ENCODE peak calls at places on chromosome 9, in seven cellular contexts. One of them, this sample, is unnamed.
A peak's percentile ranks its signal among the peaks of the same experiment; 100 is the strongest.

GRCh38 chr9:113911850-113912249 is 35.7 kb downstream of the ZNF618 start:
- DNase-seq in body of pancreas: peak; percentile 72
- DNase-seq in GM23338: no peak
- DNase-seq in left lung: no peak
- DNase-seq in CD4-positive, alpha-beta T cell: no peak
- DNase-seq in mesothelial cell of epicardium: no peak
- DNase-seq in cardiac fibroblast: no peak
- DNase-seq in this sample: no peak

GRCh38 chr9:130912932-130913598 is 16.5 kb upstream of the QRFP start:
- DNase-seq in body of pancreas: no peak
- DNase-seq in GM23338: no peak
- DNase-seq in left lung: no peak
- DNase-seq in CD4-positive, alpha-beta T cell: no peak
- DNase-seq in mesothelial cell of epicardium: no peak
- DNase-seq in cardiac fibroblast: peak; percentile 62
- DNase-seq in this sample: peak; percentile 71

GRCh38 chr9:130137870-130138653 is 34.1 kb upstream of the NCS1 start:
- DNase-seq in body of pancreas: peak; percentile 23
- DNase-seq in GM23338: peak; percentile 77
- DNase-seq in left lung: no peak
- DNase-seq in CD4-positive, alpha-beta T cell: no peak
- DNase-seq in mesothelial cell of epicardium: no peak
- DNase-seq in cardiac fibroblast: peak; percentile 97
- DNase-seq in this sample: peak; percentile 73

GRCh38 chr9:113875420-113875916 is 641 bp upstream of the ZNF618 start:
- DNase-seq in body of pancreas: no peak
- DNase-seq in GM23338: no peak
- DNase-seq in left lung: no peak
- DNase-seq in CD4-positive, alpha-beta T cell: no peak
- DNase-seq in mesothelial cell of epicardium: no peak
- DNase-seq in cardiac fibroblast: no peak
- DNase-seq in this sample: no peak

GRCh38 chr9:22054076-22054475 is 45.0 kb upstream of the CDKN2B start:
- DNase-seq in body of pancreas: no peak
- DNase-seq in GM23338: no peak
- DNase-seq in left lung: no peak
- DNase-seq in CD4-positive, alpha-beta T cell: no peak
- DNase-seq in mesothelial cell of epicardium: no peak
- DNase-seq in cardiac fibroblast: peak; percentile 64
- DNase-seq in this sample: no peak

GRCh38 chr9:109020581-109020980 is 7.3 kb upstream of the CTNNAL1 start:
- DNase-seq in body of pancreas: no peak
- DNase-seq in GM23338: no peak
- DNase-seq in left lung: no peak
- DNase-seq in CD4-positive, alpha-beta T cell: no peak
- DNase-seq in mesothelial cell of epicardium: no peak
- DNase-seq in cardiac fibroblast: no peak
- DNase-seq in this sample: no peak

GRCh38 chr9:130159814-130160670 is 12.2 kb upstream of the NCS1 start:
- DNase-seq in body of pancreas: no peak
- DNase-seq in GM23338: no peak
- DNase-seq in left lung: no peak
- DNase-seq in CD4-positive, alpha-beta T cell: no peak
- DNase-seq in mesothelial cell of epicardium: no peak
- DNase-seq in cardiac fibroblast: no peak
- DNase-seq in this sample: no peak

GRCh38 chr9:130987738-130988399 is 21.1 kb upstream of the LAMC3 start:
- DNase-seq in body of pancreas: no peak
- DNase-seq in GM23338: no peak
- DNase-seq in left lung: no peak
- DNase-seq in CD4-positive, alpha-beta T cell: no peak
- DNase-seq in mesothelial cell of epicardium: no peak
- DNase-seq in cardiac fibroblast: no peak
- DNase-seq in this sample: no peak

GRCh38 chr9:125772740-125773139 is 25.6 kb downstream of the PBX3 start:
- DNase-seq in body of pancreas: no peak
- DNase-seq in GM23338: no peak
- DNase-seq in left lung: no peak
- DNase-seq in CD4-positive, alpha-beta T cell: no peak
- DNase-seq in mesothelial cell of epicardium: no peak
- DNase-seq in cardiac fibroblast: no peak
- DNase-seq in this sample: no peak

GRCh38 chr9:132485454-132485853 is 75.4 kb downstream of the CFAP77 start:
- DNase-seq in body of pancreas: no peak
- DNase-seq in GM23338: no peak
- DNase-seq in left lung: no peak
- DNase-seq in CD4-positive, alpha-beta T cell: no peak
- DNase-seq in mesothelial cell of epicardium: no peak
- DNase-seq in cardiac fibroblast: no peak
- DNase-seq in this sample: no peak

GRCh38 chr9:33128570-33128969 is 38.6 kb downstream of the B4GALT1 start:
- DNase-seq in body of pancreas: no peak
- DNase-seq in GM23338: no peak
- DNase-seq in left lung: no peak
- DNase-seq in CD4-positive, alpha-beta T cell: no peak
- DNase-seq in mesothelial cell of epicardium: no peak
- DNase-seq in cardiac fibroblast: no peak
- DNase-seq in this sample: no peak

GRCh38 chr9:117706421-117707150 is 2.4 kb downstream of the TLR4 start:
- DNase-seq in body of pancreas: no peak
- DNase-seq in GM23338: no peak
- DNase-seq in left lung: no peak
- DNase-seq in CD4-positive, alpha-beta T cell: no peak
- DNase-seq in mesothelial cell of epicardium: no peak
- DNase-seq in cardiac fibroblast: peak; percentile 36
- DNase-seq in this sample: no peak

GRCh38 chr9:19999491-20000057 is 210.7 kb upstream of the SLC24A2 start:
- DNase-seq in body of pancreas: no peak
- DNase-seq in GM23338: no peak
- DNase-seq in left lung: no peak
- DNase-seq in CD4-positive, alpha-beta T cell: no peak
- DNase-seq in mesothelial cell of epicardium: no peak
- DNase-seq in cardiac fibroblast: peak; percentile 98
- DNase-seq in this sample: no peak

GRCh38 chr9:94622087-94622486 is 17.2 kb downstream of the FBP1 start:
- DNase-seq in body of pancreas: no peak
- DNase-seq in GM23338: no peak
- DNase-seq in left lung: no peak
- DNase-seq in CD4-positive, alpha-beta T cell: no peak
- DNase-seq in mesothelial cell of epicardium: no peak
- DNase-seq in cardiac fibroblast: no peak
- DNase-seq in this sample: no peak

GRCh38 chr9:95605826-95606555 is 89.2 kb upstream of the PTCH1 start:
- DNase-seq in body of pancreas: no peak
- DNase-seq in GM23338: peak; percentile 60
- DNase-seq in left lung: no peak
- DNase-seq in CD4-positive, alpha-beta T cell: no peak
- DNase-seq in mesothelial cell of epicardium: no peak
- DNase-seq in cardiac fibroblast: no peak
- DNase-seq in this sample: no peak

GRCh38 chr9:89519393-89519805 is 21.5 kb upstream of the SEMA4D start:
- DNase-seq in body of pancreas: peak; percentile 82
- DNase-seq in GM23338: no peak
- DNase-seq in left lung: no peak
- DNase-seq in CD4-positive, alpha-beta T cell: no peak
- DNase-seq in mesothelial cell of epicardium: no peak
- DNase-seq in cardiac fibroblast: peak; percentile 12
- DNase-seq in this sample: peak; percentile 5

GRCh38 chr9:2178034-2178734 is 163.0 kb downstream of the SMARCA2 start:
- DNase-seq in body of pancreas: no peak
- DNase-seq in GM23338: no peak
- DNase-seq in left lung: no peak
- DNase-seq in CD4-positive, alpha-beta T cell: no peak
- DNase-seq in mesothelial cell of epicardium: no peak
- DNase-seq in cardiac fibroblast: no peak
- DNase-seq in this sample: no peak
- TF ChIP-seq CTCF in body of pancreas: no peak
- TF ChIP-seq CTCF in GM23338: no peak
- TF ChIP-seq CTCF in left lung: no peak
- TF ChIP-seq CTCF in CD4-positive, alpha-beta T cell: no peak
- TF ChIP-seq CTCF in mesothelial cell of epicardium: no peak
- TF ChIP-seq CTCF in cardiac fibroblast: no peak
- TF ChIP-seq CTCF in this sample: no peak

GRCh38 chr9:127503947-127504886 is 52.9 kb downstream of the LRSAM1 start:
- DNase-seq in body of pancreas: peak; percentile 89
- DNase-seq in GM23338: peak; percentile 93
- DNase-seq in left lung: peak; percentile 93
- DNase-seq in CD4-positive, alpha-beta T cell: peak; percentile 71
- DNase-seq in mesothelial cell of epicardium: peak; percentile 84
- DNase-seq in cardiac fibroblast: peak; percentile 87
- DNase-seq in this sample: no peak
- TF ChIP-seq CTCF in body of pancreas: peak; percentile 82
- TF ChIP-seq CTCF in GM23338: peak; percentile 80
- TF ChIP-seq CTCF in left lung: peak; percentile 85
- TF ChIP-seq CTCF in CD4-positive, alpha-beta T cell: peak; percentile 88
- TF ChIP-seq CTCF in mesothelial cell of epicardium: peak; percentile 76
- TF ChIP-seq CTCF in cardiac fibroblast: peak; percentile 83
- TF ChIP-seq CTCF in this sample: peak; percentile 87

DNA sequence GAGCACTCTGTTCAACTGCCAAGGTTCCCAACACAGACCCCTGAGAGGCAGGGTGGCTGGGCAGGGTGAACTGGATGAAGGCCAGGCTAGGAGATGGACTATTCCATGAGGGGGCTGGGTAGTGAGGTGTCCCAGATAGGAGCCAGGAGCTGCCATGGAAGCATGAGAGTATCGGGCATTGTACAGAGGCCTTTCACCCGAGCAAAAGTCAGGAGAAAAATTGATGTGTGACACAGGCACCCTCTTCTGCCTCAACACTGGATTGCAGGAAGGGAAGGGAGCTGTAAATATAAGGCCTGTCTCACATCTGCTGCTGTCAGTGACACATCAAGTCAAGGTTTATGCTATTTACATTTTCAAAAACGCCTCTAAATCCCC is 74.6 kb downstream of the UBAP1 start:
- DNase-seq in body of pancreas: no peak
- DNase-seq in GM23338: no peak
- DNase-seq in left lung: no peak
- DNase-seq in CD4-positive, alpha-beta T cell: no peak
- DNase-seq in mesothelial cell of epicardium: no peak
- DNase-seq in cardiac fibroblast: peak; percentile 72
- DNase-seq in this sample: no peak
- TF ChIP-seq CTCF in body of pancreas: no peak
- TF ChIP-seq CTCF in GM23338: no peak
- TF ChIP-seq CTCF in left lung: no peak
- TF ChIP-seq CTCF in CD4-positive, alpha-beta T cell: no peak
- TF ChIP-seq CTCF in mesothelial cell of epicardium: no peak
- TF ChIP-seq CTCF in cardiac fibroblast: peak; percentile 59
- TF ChIP-seq CTCF in this sample: peak; percentile 48

DNA sequence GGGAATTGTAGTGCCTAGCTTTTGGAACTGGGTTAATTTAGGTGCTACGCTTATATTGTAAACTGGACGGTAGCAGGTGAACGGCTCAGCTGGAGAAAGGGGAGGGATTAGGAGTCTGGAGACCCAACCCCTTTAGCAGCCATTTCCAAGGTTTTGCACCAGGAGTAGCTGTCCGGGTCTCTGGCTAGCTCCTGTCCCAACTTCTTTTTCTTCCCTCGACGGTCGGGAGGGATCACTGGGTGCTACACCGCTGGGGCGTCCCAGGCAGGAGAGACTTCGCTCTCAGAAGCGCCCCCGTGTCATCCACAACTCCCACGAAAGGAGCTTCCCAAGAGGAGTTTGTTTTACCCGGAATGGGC is 1640.9 kb upstream of the C9orf72 start:
- DNase-seq in body of pancreas: peak; percentile 44
- DNase-seq in GM23338: peak; percentile 94
- DNase-seq in left lung: no peak
- DNase-seq in CD4-positive, alpha-beta T cell: no peak
- DNase-seq in mesothelial cell of epicardium: peak; percentile 49
- DNase-seq in cardiac fibroblast: no peak
- DNase-seq in this sample: no peak
- TF ChIP-seq CTCF in body of pancreas: no peak
- TF ChIP-seq CTCF in GM23338: no peak
- TF ChIP-seq CTCF in left lung: no peak
- TF ChIP-seq CTCF in CD4-positive, alpha-beta T cell: no peak
- TF ChIP-seq CTCF in mesothelial cell of epicardium: no peak
- TF ChIP-seq CTCF in cardiac fibroblast: no peak
- TF ChIP-seq CTCF in this sample: no peak

DNA sequence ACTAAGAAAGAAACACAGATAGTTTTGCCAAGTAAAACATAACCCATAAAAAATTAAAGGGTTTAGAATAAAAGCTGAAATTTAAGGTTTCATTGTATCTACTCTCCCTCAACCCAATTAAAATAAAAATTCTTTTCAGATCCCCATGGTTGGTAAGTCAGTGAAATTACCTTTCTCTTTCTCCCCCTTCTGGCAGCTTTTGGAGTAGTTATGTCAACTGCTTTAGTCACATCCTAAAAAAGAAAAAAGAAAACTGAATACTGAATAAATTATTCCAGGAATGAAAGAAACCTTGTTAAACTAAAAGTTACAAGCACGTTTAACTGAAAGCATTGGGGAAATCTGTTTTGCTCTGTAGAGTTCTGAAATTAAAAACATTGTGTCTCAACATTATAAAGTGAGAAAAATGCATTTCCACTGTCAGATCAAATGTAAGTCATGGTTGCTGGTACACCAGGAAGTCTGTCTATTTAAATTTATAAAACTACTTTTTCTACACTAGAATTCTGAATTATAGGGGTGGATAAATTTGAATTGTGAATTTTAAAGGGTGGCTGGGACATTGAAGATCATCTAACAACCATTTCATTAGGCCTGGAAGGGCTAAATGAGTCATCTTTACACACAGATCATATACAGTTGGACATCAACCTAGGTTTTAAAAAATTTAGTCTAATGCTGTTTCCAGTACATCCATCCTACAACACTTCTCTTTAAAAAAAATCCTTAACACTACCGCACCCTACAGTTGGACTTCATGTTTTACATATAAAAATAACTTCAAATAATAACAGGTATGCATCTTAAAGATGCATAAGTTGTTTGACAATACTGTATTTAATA is 24.7 kb downstream of the PSIP1 start:
- DNase-seq in body of pancreas: no peak
- DNase-seq in GM23338: peak; percentile 62
- DNase-seq in left lung: no peak
- DNase-seq in CD4-positive, alpha-beta T cell: no peak
- DNase-seq in mesothelial cell of epicardium: no peak
- DNase-seq in cardiac fibroblast: peak; percentile 54
- DNase-seq in this sample: no peak
- TF ChIP-seq CTCF in body of pancreas: no peak
- TF ChIP-seq CTCF in GM23338: peak; percentile 66
- TF ChIP-seq CTCF in left lung: peak; percentile 32
- TF ChIP-seq CTCF in CD4-positive, alpha-beta T cell: peak; percentile 61
- TF ChIP-seq CTCF in mesothelial cell of epicardium: peak; percentile 45
- TF ChIP-seq CTCF in cardiac fibroblast: peak; percentile 53
- TF ChIP-seq CTCF in this sample: peak; percentile 52

DNA sequence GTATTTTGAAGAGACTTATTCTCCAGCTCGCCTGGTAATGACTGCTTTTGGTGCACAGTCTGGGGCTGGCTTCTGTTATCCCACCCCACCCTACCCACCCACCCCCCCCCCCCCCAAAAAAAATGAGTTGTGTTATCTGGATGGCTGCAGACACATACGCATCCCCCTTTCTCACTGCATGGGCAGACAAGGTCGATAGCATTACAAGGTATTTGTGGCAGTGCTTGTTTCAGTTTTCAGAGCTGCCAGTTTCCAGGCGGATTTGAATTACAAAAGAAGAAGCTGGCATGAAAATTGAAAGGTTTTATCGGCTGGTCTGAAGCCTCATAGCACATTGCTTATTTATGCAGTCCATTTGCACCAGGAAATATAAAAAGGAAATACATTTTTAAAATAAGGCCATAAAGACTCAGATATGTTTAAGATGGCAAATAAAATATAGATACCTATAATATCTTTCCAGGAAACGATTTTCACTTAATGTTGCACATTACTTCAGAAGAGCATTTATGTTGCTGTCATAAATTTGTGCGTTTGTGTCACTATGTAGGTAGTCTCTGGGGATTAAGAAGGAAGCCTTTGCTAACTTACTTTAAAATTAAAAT is 85.1 kb upstream of the GRHPR start:
- DNase-seq in body of pancreas: no peak
- DNase-seq in GM23338: no peak
- DNase-seq in left lung: no peak
- DNase-seq in CD4-positive, alpha-beta T cell: no peak
- DNase-seq in mesothelial cell of epicardium: no peak
- DNase-seq in cardiac fibroblast: no peak
- DNase-seq in this sample: no peak
- TF ChIP-seq CTCF in body of pancreas: no peak
- TF ChIP-seq CTCF in GM23338: no peak
- TF ChIP-seq CTCF in left lung: no peak
- TF ChIP-seq CTCF in CD4-positive, alpha-beta T cell: no peak
- TF ChIP-seq CTCF in mesothelial cell of epicardium: no peak
- TF ChIP-seq CTCF in cardiac fibroblast: no peak
- TF ChIP-seq CTCF in this sample: no peak

This sample was measured in AG09319.